ENCODE peak calls at places on chromosomes 5 and 9, in six cellular contexts. X, R, C, B, O and K are unnamed samples. For H3K4me1, the result is how much of the 10 kb centered on the place peaks cover.

GRCh38 chr5:116557669-116558271 is 16.9 kb downstream of the SEMA6A start:
- DNase-seq in R (peak), X (no peak), B (peak), O (no peak), C (no peak), K (no peak)

GRCh38 chr5:65062684-65063083 is 294.0 kb downstream of the CWC27 start:
- DNase-seq in X (peak), C (no peak), R (no peak), B (no peak), O (peak), K (no peak)

GRCh38 chr5:52760695-52761366 is 26.9 kb upstream of the ITGA1 start:
- DNase-seq in O (no peak), B (no peak), R (no peak), X (no peak), C (no peak), K (no peak)

GRCh38 chr9:96412174-96412913 is 5.8 kb downstream of the ZNF367 start:
- DNase-seq in B (no peak), C (no peak), R (no peak), O (no peak), X (no peak), K (no peak)

GRCh38 chr5:170788626-170789304 is 5.2 kb downstream of the GABRP start:
- DNase-seq in R (no peak), O (no peak), X (peak), C (no peak), B (no peak), K (no peak)

GRCh38 chr5:141476132-141476909 is 555 bp downstream of the PCDHGC3 start:
- DNase-seq in R (peak), X (peak), B (peak), C (no peak), O (peak), K (peak)

GRCh38 chr5:28156981-28157380 is 1118.6 kb upstream of the CDH9 start:
- DNase-seq in X (no peak), R (no peak), O (no peak), B (no peak), C (no peak), K (no peak)

GRCh38 chr5:157485811-157486739 is 26.1 kb downstream of the NIPAL4 start:
- DNase-seq in X (no peak), C (peak), O (no peak), B (no peak), R (no peak), K (no peak)

GRCh38 chr9:134297082-134297415 is 29.2 kb upstream of the RXRA start:
- DNase-seq in O (no peak), B (no peak), R (no peak), X (no peak), C (no peak), K (no peak)

GRCh38 chr5:149062371-149063016 is 368 bp downstream of the SH3TC2 start:
- DNase-seq in R (no peak), C (peak), B (no peak), O (peak), X (peak), K (peak)

GRCh38 chr5:96067902-96068614 is 106.4 kb upstream of the ELL2 start:
- DNase-seq in B (no peak), O (no peak), X (no peak), C (peak), R (no peak), K (peak)

GRCh38 chr5:107806705-107807104 is 136.0 kb upstream of the EFNA5 start:
- DNase-seq in R (no peak), C (no peak), O (no peak), B (no peak), X (no peak), K (no peak)

GRCh38 chr5:87359106-87359505 is 53.6 kb downstream of the CCNH start:
- DNase-seq in O (no peak), B (no peak), R (no peak), C (no peak), X (no peak), K (no peak)

GRCh38 chr5:73902327-73903051 is 276.5 kb downstream of the ARHGEF28 start:
- DNase-seq in R (peak), X (peak), C (no peak), B (peak), O (no peak), K (no peak)

GRCh38 chr9:85053206-85053605 is 383.7 kb downstream of the NTRK2 start:
- DNase-seq in B (no peak), O (no peak), R (no peak), X (no peak), C (no peak), K (no peak)

GRCh38 chr5:10073705-10074104 is 176.0 kb downstream of the ATPSCKMT start:
- DNase-seq in O (no peak), C (no peak), X (no peak), B (no peak), R (no peak), K (no peak)

GRCh38 chr5:132424167-132424935 is 54.8 kb downstream of the SLC22A5 start:
- DNase-seq in R (no peak), C (no peak), X (no peak), O (no peak), B (no peak), K (no peak)

GRCh38 chr9:111890254-111890791 is 6.3 kb upstream of the UGCG start:
- DNase-seq in X (no peak), O (no peak), C (no peak), R (no peak), B (no peak), K (no peak)

GRCh38 chr5:33369470-33370134 is 71.2 kb upstream of the TARS1 start:
- DNase-seq in X (no peak), C (no peak), B (no peak), O (no peak), R (no peak), K (no peak)

GRCh38 chr5:141514330-141515111 is 25.6 kb downstream of the PCDHGC5 start:
- DNase-seq in X (no peak), C (peak), R (peak), O (no peak), B (no peak), K (no peak)

GRCh38 chr9:29475471-29475870 is 1902.2 kb upstream of the C9orf72 start:
- DNase-seq in B (no peak), R (no peak), O (no peak), X (no peak), C (no peak), K (no peak)

GRCh38 chr5:15463231-15463630 is 36.7 kb upstream of the FBXL7 start:
- DNase-seq in O (no peak), C (no peak), R (peak), B (peak), X (no peak), K (peak)

GRCh38 chr9:36728651-36729520 is 156.2 kb downstream of the MELK start:
- DNase-seq in X (peak), R (peak), B (peak), C (no peak), O (no peak), K (peak)
- TF ChIP-seq CTCF in X (peak), R (peak), B (peak), C (peak), O (no peak), K (peak)

GRCh38 chr9:131382850-131383729 is 10.8 kb upstream of the PRRC2B start:
- DNase-seq in R (peak), B (peak), X (peak), O (no peak), C (no peak), K (peak)
- H3K27ac ChIP-seq in R (peak), B (peak), X (peak), O (no peak), C (no peak), K (peak)

GRCh38 chr9:19230356-19231125 is at the start of gene DENND4C:
- DNase-seq in O (peak), X (peak), B (peak), C (peak), R (peak), K (peak)

GRCh38 chr9:19233344-19233743 is 2.9 kb downstream of the DENND4C start:
- DNase-seq in R (no peak), X (no peak), B (no peak), C (no peak), O (no peak), K (no peak)

GRCh38 chr9:19231126-19232035 is 888 bp downstream of the DENND4C start:
- DNase-seq in C (no peak), O (peak), R (peak), X (no peak), B (peak), K (peak)

GRCh38 chr9:19232117-19232829 is 1.8 kb downstream of the DENND4C start:
- DNase-seq in X (no peak), R (no peak), O (no peak), B (no peak), C (no peak), K (no peak)

GRCh38 chr9:19232830-19233194 is 2.3 kb downstream of the DENND4C start:
- DNase-seq in X (no peak), B (no peak), O (no peak), R (no peak), C (no peak), K (no peak)
- H3K4me1 ChIP-seq in X (under half), B (under half), O (under half), R (under half), C (under half), K (under half)

GRCh38 chr9:7405924-7406604 is 393.5 kb downstream of the DMAC1 start:
- DNase-seq in B (no peak), X (no peak), O (no peak), C (no peak), R (no peak), K (no peak)
- TF ChIP-seq CTCF in B (no peak), X (no peak), O (no peak), C (no peak), R (no peak), K (no peak)

GRCh38 chr5:124905756-124906155 is 159.3 kb upstream of the ZNF608 start:
- DNase-seq in C (no peak), B (no peak), O (no peak), R (no peak), X (no peak), K (no peak)
- H3K27ac ChIP-seq in C (no peak), B (peak), O (no peak), R (no peak), X (peak), K (no peak)

DNA sequence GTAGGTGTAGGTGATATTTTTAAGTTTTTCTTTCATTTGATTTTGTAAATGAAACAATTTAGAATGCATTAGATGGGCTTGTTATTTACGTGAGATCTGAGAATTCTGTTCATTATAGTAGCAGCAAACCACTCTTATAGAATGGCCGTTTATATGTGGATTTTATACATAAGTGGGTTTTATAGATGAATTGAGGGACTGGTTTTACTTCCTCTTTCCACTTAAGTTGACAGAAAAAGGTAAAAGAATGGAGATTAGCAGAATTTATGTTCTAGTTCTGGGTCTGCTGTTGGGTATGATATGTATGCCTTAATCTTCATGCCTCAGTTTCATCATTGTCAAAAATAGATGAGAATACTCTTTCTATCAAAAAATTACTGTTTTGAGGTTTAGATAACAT is 5.6 kb downstream of the RMI1 start:
- DNase-seq in C (no peak), B (no peak), R (no peak), O (no peak), X (no peak), K (no peak)
- H3K4me1 ChIP-seq in C (under half), B (under half), R (under half), O (under half), X (under half), K (under half)

DNA sequence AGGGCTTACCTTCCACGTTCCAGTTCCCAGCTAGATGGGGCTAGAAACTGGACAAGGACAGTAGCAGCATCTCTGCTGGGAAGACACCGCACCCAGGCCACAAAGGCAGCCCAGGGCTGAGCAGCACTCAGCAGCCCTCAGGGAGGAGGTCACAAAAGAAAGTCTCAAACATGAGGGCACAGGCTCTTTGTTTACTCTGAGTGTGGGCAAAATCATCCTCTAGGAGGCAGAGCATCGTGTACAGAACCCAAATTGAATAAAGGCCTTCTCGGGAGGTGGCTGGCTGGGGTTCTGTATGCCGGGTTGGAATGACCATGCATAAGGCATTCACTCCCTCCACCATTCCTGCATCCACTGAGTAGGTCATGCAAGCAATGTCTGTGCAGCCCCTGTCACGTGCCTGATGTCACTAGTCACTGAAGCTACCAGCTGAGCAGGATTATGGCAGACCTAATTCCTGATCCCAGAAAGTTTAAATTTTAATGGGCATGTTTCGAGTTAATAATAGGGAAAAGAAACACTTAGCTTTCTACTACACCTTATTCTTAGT is 412.8 kb downstream of the SPOCK1 start:
- DNase-seq in R (peak), B (no peak), O (no peak), C (no peak), X (no peak), K (no peak)
- TF ChIP-seq CTCF in R (peak), B (no peak), O (no peak), C (no peak), X (no peak), K (no peak)

GRCh38 chr9:116897181-116897580 is 210.1 kb downstream of the TRIM32 start:
- DNase-seq in C (no peak), R (no peak), B (no peak), X (no peak), O (no peak), K (no peak)

GRCh38 chr9:116899337-116900006 is 212.4 kb downstream of the TRIM32 start:
- DNase-seq in O (no peak), X (no peak), C (no peak), R (no peak), B (no peak), K (no peak)

GRCh38 chr9:116900007-116900367 is 212.9 kb downstream of the TRIM32 start:
- DNase-seq in O (no peak), B (no peak), C (no peak), X (no peak), R (no peak), K (no peak)

GRCh38 chr9:116901260-116901659 is 214.2 kb downstream of the TRIM32 start:
- DNase-seq in O (no peak), R (no peak), C (no peak), B (no peak), X (no peak), K (no peak)

GRCh38 chr9:116900543-116900942 is 213.4 kb downstream of the TRIM32 start:
- DNase-seq in C (no peak), O (no peak), B (no peak), X (no peak), R (no peak), K (no peak)
- H3K27ac ChIP-seq in C (peak), O (no peak), B (no peak), X (no peak), R (no peak), K (no peak)

GRCh38 chr5:56313596-56313995 is 80.5 kb upstream of the ANKRD55 start:
- DNase-seq in X (no peak), B (no peak), C (no peak), R (no peak), O (no peak), K (no peak)

GRCh38 chr5:56314536-56314935 is 81.4 kb upstream of the ANKRD55 start:
- DNase-seq in O (no peak), C (no peak), R (peak), B (no peak), X (no peak), K (no peak)

GRCh38 chr5:56317923-56318561 is 84.9 kb upstream of the ANKRD55 start:
- DNase-seq in R (no peak), O (no peak), B (no peak), X (no peak), C (no peak), K (no peak)

GRCh38 chr5:56319281-56320242 is 86.4 kb upstream of the ANKRD55 start:
- DNase-seq in X (peak), R (no peak), C (peak), O (peak), B (no peak), K (peak)

DNA sequence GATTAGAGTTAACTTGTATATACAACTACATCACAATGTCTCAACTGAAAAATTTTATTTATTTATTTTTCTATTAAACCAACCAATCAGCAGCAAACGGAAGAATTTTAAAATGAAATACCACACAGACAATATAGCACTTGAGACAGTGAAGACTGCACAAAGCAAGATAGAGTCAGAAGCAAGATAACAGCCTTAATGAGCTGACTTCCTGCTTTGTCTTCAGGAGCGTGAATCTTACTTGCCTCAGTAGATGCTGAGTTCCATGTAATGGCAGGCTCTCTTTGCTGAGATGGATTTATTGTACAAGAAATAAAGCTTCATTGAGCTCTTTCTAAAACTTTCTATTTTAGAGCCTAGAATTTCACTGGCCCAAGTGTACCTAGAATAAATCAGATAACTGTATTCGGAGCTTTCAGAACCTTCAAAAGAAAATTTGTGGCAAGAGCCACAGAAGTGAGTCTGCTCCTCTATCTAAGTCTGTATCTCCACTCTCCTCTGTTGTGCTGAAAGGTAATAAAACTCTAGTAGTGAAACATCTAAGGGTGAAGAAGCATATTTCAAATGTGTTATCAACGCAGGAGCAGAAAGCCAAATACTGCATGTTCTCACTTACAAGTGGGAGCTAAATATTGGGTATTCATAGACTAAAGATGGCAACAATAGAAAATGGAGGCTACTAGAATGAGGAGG is 83.3 kb upstream of the ANKRD55 start:
- DNase-seq in B (no peak), C (no peak), R (no peak), X (no peak), O (no peak), K (no peak)
- H3K4me1 ChIP-seq in B (under half), C (under half), R (under half), X (under half), O (under half), K (under half)

GRCh38 chr9:121989010-121989409 is 104.1 kb downstream of the TTLL11 start:
- DNase-seq in X (peak), O (no peak), B (peak), R (peak), C (no peak), K (no peak)
- TF ChIP-seq CTCF in X (no peak), O (no peak), B (peak), R (peak), C (peak), K (no peak)